ENCODE peak calls at places on chromosome 22, in six cellular contexts. One of them, this sample, is unnamed.
A peak's percentile ranks its signal among the peaks of the same experiment; 100 is the strongest.

GRCh38 chr22:32564170-32565001 is 89.8 kb downstream of the FBXO7 start:
- DNase-seq in A549: peak; percentile 45
- DNase-seq in IMR-90: peak; percentile 58
- DNase-seq in lower leg skin: no peak
- DNase-seq in adrenal gland: peak; percentile 63
- DNase-seq in HCT116: no peak
- DNase-seq in this sample: no peak

GRCh38 chr22:27580311-27580897 is 221.2 kb downstream of the MN1 start:
- DNase-seq in IMR-90: no peak
- DNase-seq in HCT116: no peak
- DNase-seq in adrenal gland: no peak
- DNase-seq in A549: peak; percentile 12
- DNase-seq in lower leg skin: no peak
- DNase-seq in this sample: no peak

GRCh38 chr22:46122980-46123693 is 27.2 kb upstream of the PPARA start:
- DNase-seq in A549: no peak
- DNase-seq in lower leg skin: no peak
- DNase-seq in HCT116: no peak
- DNase-seq in IMR-90: no peak
- DNase-seq in adrenal gland: peak; percentile 55
- DNase-seq in this sample: no peak

GRCh38 chr22:41915035-41915782 is at the start of gene SHISA8:
- DNase-seq in A549: no peak
- DNase-seq in HCT116: no peak
- DNase-seq in adrenal gland: peak; percentile 65
- DNase-seq in IMR-90: peak; percentile 7
- DNase-seq in lower leg skin: no peak
- DNase-seq in this sample: no peak

GRCh38 chr22:29684244-29684643 is 35.6 kb upstream of the CABP7 start:
- DNase-seq in lower leg skin: no peak
- DNase-seq in A549: no peak
- DNase-seq in adrenal gland: no peak
- DNase-seq in IMR-90: no peak
- DNase-seq in HCT116: no peak
- DNase-seq in this sample: no peak

GRCh38 chr22:49395617-49396016 is 432.1 kb downstream of the BRD1 start:
- DNase-seq in A549: no peak
- DNase-seq in IMR-90: no peak
- DNase-seq in lower leg skin: no peak
- DNase-seq in HCT116: no peak
- DNase-seq in adrenal gland: no peak
- DNase-seq in this sample: peak; percentile 89

GRCh38 chr22:49863936-49864335 is 10.3 kb downstream of the ZBED4 start:
- DNase-seq in A549: no peak
- DNase-seq in IMR-90: no peak
- DNase-seq in adrenal gland: no peak
- DNase-seq in lower leg skin: no peak
- DNase-seq in HCT116: no peak
- DNase-seq in this sample: no peak

GRCh38 chr22:49880281-49880680 is 26.6 kb downstream of the ZBED4 start:
- DNase-seq in HCT116: no peak
- DNase-seq in A549: no peak
- DNase-seq in adrenal gland: no peak
- DNase-seq in lower leg skin: no peak
- DNase-seq in IMR-90: no peak
- DNase-seq in this sample: no peak

GRCh38 chr22:27348634-27349033 is 452.9 kb downstream of the MN1 start:
- DNase-seq in HCT116: no peak
- DNase-seq in A549: no peak
- DNase-seq in IMR-90: peak; percentile 43
- DNase-seq in adrenal gland: no peak
- DNase-seq in lower leg skin: no peak
- DNase-seq in this sample: no peak

GRCh38 chr22:37011472-37011871 is 7.8 kb downstream of the TST start:
- DNase-seq in HCT116: no peak
- DNase-seq in lower leg skin: no peak
- DNase-seq in adrenal gland: no peak
- DNase-seq in IMR-90: no peak
- DNase-seq in A549: no peak
- DNase-seq in this sample: no peak

GRCh38 chr22:32839776-32840571 is 38.5 kb downstream of the TIMP3 start:
- DNase-seq in adrenal gland: peak; percentile 85
- DNase-seq in HCT116: no peak
- DNase-seq in lower leg skin: no peak
- DNase-seq in IMR-90: peak; percentile 41
- DNase-seq in A549: no peak
- DNase-seq in this sample: no peak

GRCh38 chr22:46537946-46538815 is 761 bp upstream of the CELSR1 start:
- DNase-seq in adrenal gland: no peak
- DNase-seq in A549: peak; percentile 70
- DNase-seq in lower leg skin: no peak
- DNase-seq in IMR-90: peak; percentile 27
- DNase-seq in HCT116: no peak
- DNase-seq in this sample: no peak

GRCh38 chr22:17159504-17159951 is 451 bp upstream of the HDHD5 start:
- DNase-seq in HCT116: peak; percentile 54
- DNase-seq in IMR-90: peak; percentile 47
- DNase-seq in A549: peak; percentile 48
- DNase-seq in adrenal gland: peak; percentile 54
- DNase-seq in lower leg skin: peak; percentile 36
- DNase-seq in this sample: no peak

GRCh38 chr22:19912236-19912999 is 29.2 kb upstream of the COMT start:
- DNase-seq in HCT116: no peak
- DNase-seq in A549: no peak
- DNase-seq in IMR-90: no peak
- DNase-seq in lower leg skin: no peak
- DNase-seq in adrenal gland: no peak
- DNase-seq in this sample: no peak

GRCh38 chr22:42950281-42950680 is 64.7 kb downstream of the PACSIN2 start:
- DNase-seq in lower leg skin: no peak
- DNase-seq in A549: no peak
- DNase-seq in IMR-90: no peak
- DNase-seq in adrenal gland: no peak
- DNase-seq in HCT116: no peak
- DNase-seq in this sample: no peak

GRCh38 chr22:47145883-47146282 is 383.4 kb downstream of the TBC1D22A start:
- DNase-seq in A549: no peak
- DNase-seq in IMR-90: no peak
- DNase-seq in HCT116: no peak
- DNase-seq in lower leg skin: no peak
- DNase-seq in adrenal gland: no peak
- DNase-seq in this sample: no peak

GRCh38 chr22:47192651-47193437 is 430.4 kb downstream of the TBC1D22A start:
- DNase-seq in A549: peak; percentile 74
- DNase-seq in lower leg skin: no peak
- DNase-seq in IMR-90: no peak
- DNase-seq in HCT116: peak; percentile 75
- DNase-seq in adrenal gland: no peak
- DNase-seq in this sample: peak; percentile 79

GRCh38 chr22:42300286-42301071 is 30.0 kb upstream of the TCF20 start:
- DNase-seq in adrenal gland: no peak
- DNase-seq in IMR-90: no peak
- DNase-seq in HCT116: no peak
- DNase-seq in A549: no peak
- DNase-seq in lower leg skin: no peak
- DNase-seq in this sample: no peak

GRCh38 chr22:40582063-40582462 is 54.5 kb downstream of the MRTFA start:
- DNase-seq in lower leg skin: no peak
- DNase-seq in IMR-90: no peak
- DNase-seq in adrenal gland: no peak
- DNase-seq in HCT116: no peak
- DNase-seq in A549: no peak
- DNase-seq in this sample: no peak

GRCh38 chr22:40585205-40585778 is 51.2 kb downstream of the MRTFA start:
- DNase-seq in IMR-90: no peak
- DNase-seq in lower leg skin: no peak
- DNase-seq in HCT116: no peak
- DNase-seq in adrenal gland: no peak
- DNase-seq in A549: no peak
- DNase-seq in this sample: no peak

GRCh38 chr22:40578171-40578570 is 58.3 kb downstream of the MRTFA start:
- DNase-seq in A549: no peak
- DNase-seq in lower leg skin: no peak
- DNase-seq in IMR-90: no peak
- DNase-seq in HCT116: no peak
- DNase-seq in adrenal gland: no peak
- DNase-seq in this sample: no peak

GRCh38 chr22:40583058-40583741 is 53.3 kb downstream of the MRTFA start:
- DNase-seq in HCT116: no peak
- DNase-seq in lower leg skin: no peak
- DNase-seq in A549: no peak
- DNase-seq in IMR-90: no peak
- DNase-seq in adrenal gland: no peak
- DNase-seq in this sample: no peak

DNA sequence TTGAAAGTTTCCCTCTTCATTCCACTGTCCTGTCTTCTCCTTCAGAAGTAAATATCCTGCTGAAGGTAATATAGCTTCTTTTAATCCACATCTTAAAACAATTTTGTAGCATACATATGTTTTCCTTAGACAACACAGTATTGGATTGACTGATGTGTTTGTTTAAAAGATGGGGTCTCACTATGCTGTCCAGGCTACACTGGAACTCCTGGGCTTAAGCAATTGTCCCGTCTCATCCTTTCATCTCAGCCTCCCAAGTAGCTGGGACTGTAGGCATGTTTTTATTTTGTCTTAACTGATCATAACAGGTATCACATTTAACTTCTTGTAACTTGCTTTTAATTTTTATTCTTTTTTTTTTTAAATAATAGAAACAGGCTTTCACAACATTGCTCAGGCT is 55.9 kb downstream of the MRTFA start:
- DNase-seq in IMR-90: no peak
- DNase-seq in HCT116: no peak
- DNase-seq in A549: no peak
- DNase-seq in lower leg skin: no peak
- DNase-seq in adrenal gland: no peak
- DNase-seq in this sample: no peak
- TF ChIP-seq POLR2A in IMR-90: no peak
- TF ChIP-seq POLR2A in HCT116: no peak
- TF ChIP-seq POLR2A in A549: no peak
- TF ChIP-seq POLR2A in lower leg skin: no peak
- TF ChIP-seq POLR2A in adrenal gland: no peak
- TF ChIP-seq POLR2A in this sample: no peak

GRCh38 chr22:44309647-44310046 is 3.1 kb downstream of the SHISAL1 start:
- DNase-seq in IMR-90: no peak
- DNase-seq in HCT116: no peak
- DNase-seq in adrenal gland: no peak
- DNase-seq in A549: no peak
- DNase-seq in lower leg skin: no peak
- DNase-seq in this sample: no peak

GRCh38 chr22:44309137-44309536 is 3.6 kb downstream of the SHISAL1 start:
- DNase-seq in A549: peak; percentile 53
- DNase-seq in IMR-90: peak; percentile 98
- DNase-seq in lower leg skin: peak; percentile 70
- DNase-seq in adrenal gland: no peak
- DNase-seq in HCT116: peak; percentile 7
- DNase-seq in this sample: no peak

GRCh38 chr22:44311855-44312170 is 938 bp downstream of the SHISAL1 start:
- DNase-seq in adrenal gland: no peak
- DNase-seq in IMR-90: peak; percentile 73
- DNase-seq in A549: no peak
- DNase-seq in HCT116: no peak
- DNase-seq in lower leg skin: no peak
- DNase-seq in this sample: no peak

GRCh38 chr22:44312766-44313165 is at the start of gene SHISAL1:
- DNase-seq in lower leg skin: no peak
- DNase-seq in IMR-90: peak; percentile 22
- DNase-seq in A549: no peak
- DNase-seq in adrenal gland: no peak
- DNase-seq in HCT116: no peak
- DNase-seq in this sample: no peak

DNA sequence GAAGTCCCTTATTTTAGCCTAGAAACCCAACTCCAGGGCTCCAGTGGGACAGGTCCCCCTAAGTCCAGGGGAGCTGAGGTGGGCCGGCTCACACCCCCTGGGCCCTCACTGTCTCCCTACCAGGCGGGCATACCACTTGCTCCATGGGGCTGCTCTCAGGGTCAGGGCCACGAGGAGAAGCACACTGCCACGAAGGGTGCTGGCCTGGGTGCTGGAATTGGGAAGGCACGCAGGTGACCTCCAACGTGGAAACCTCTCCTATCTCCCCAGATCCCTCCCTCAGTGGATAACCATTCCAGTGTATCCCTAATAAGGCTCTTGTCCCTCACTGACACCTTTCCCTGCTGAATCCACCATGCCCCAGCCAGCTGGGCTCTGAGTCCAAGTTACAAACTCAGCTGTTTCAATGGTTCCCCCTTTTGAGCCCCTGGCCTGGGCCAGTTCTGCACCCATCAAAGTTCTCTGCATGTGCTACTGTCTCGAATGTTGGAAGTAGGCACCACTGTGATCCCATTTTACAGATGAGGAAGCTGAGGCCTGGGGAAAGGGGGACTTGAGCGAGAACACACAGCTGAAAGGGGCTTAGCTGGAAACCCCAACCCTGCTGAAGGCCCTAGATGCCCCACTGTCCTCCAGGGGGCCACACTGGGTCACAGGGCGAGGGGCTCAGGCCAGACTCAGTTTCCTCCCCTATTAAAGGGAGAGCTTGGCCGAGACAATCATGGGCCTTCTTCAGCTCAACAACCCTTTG is 1.5 kb downstream of the SHISAL1 start:
- DNase-seq in IMR-90: no peak
- DNase-seq in adrenal gland: no peak
- DNase-seq in lower leg skin: no peak
- DNase-seq in HCT116: no peak
- DNase-seq in A549: no peak
- DNase-seq in this sample: no peak
- H3K4me3 ChIP-seq in IMR-90: no peak overlapping the region
- H3K4me3 ChIP-seq in adrenal gland: no peak overlapping the region
- H3K4me3 ChIP-seq in lower leg skin: no peak overlapping the region
- H3K4me3 ChIP-seq in HCT116: no peak overlapping the region
- H3K4me3 ChIP-seq in A549: no peak overlapping the region
- H3K4me3 ChIP-seq in this sample: peak overlapping the region; percentile 10

DNA sequence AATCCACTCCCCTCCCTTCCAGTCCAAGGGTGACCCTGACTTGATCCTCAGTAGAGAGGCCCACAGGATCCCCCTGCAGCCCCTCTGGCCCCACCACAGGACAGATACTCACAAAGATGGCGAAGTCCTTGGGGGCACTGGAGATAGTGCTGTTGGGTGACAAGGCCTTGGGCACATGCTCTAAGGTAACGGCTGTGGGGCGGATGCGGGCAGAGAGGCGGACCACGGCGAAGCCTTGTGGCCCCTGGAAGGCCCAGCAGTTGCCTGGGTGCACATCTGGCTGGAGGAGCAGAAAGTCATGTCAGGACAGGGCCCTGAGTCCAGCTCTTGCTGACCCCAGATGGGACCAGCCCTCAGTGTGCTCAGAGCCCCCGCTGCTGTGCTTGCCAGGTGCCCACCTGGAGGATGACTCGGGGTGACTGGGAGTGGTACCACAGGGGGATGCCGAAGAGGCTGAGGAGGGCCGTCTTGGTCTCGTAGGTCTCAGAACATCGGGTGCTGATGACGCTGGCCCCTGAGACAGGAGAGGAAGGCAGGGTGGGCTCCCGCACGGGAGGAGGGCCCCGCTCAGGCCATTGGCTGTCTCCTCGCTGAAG is 17.2 kb downstream of the SUN2 start:
- DNase-seq in A549: no peak
- DNase-seq in HCT116: no peak
- DNase-seq in adrenal gland: no peak
- DNase-seq in IMR-90: no peak
- DNase-seq in lower leg skin: no peak
- DNase-seq in this sample: no peak
- TF ChIP-seq POLR2A in A549: no peak
- TF ChIP-seq POLR2A in HCT116: no peak
- TF ChIP-seq POLR2A in adrenal gland: no peak
- TF ChIP-seq POLR2A in IMR-90: no peak
- TF ChIP-seq POLR2A in lower leg skin: no peak
- TF ChIP-seq POLR2A in this sample: no peak

GRCh38 chr22:23226497-23226850 is 46.2 kb downstream of the BCR start:
- DNase-seq in IMR-90: no peak
- DNase-seq in adrenal gland: no peak
- DNase-seq in HCT116: no peak
- DNase-seq in A549: no peak
- DNase-seq in lower leg skin: no peak
- DNase-seq in this sample: no peak
- H3K4me3 ChIP-seq in IMR-90: no peak overlapping the region
- H3K4me3 ChIP-seq in adrenal gland: no peak overlapping the region
- H3K4me3 ChIP-seq in HCT116: no peak overlapping the region
- H3K4me3 ChIP-seq in A549: no peak overlapping the region
- H3K4me3 ChIP-seq in lower leg skin: no peak overlapping the region
- H3K4me3 ChIP-seq in this sample: no peak overlapping the region